ENCODE peak calls at places on chromosomes 7 and 10, in five cellular contexts. N, X, I, T and P are unnamed samples.

GRCh38 chr7:117004899-117005298 is 51.6 kb downstream of the ST7 start:
- DNase-seq in T (no peak), N (no peak), I (no peak), X (no peak), P (no peak)

GRCh38 chr10:92757066-92757716 is 67.4 kb downstream of the HHEX start:
- DNase-seq in T (peak; percentile 70), I (peak; percentile 50), X (peak; percentile 81), N (peak; percentile 93), P (peak; percentile 96)

GRCh38 chr7:7607010-7607409 is 33.5 kb upstream of the UMAD1 start:
- DNase-seq in X (no peak), T (no peak), N (no peak), I (no peak), P (no peak)

GRCh38 chr7:149780056-149780455 is 6.7 kb upstream of the ZNF467 start:
- DNase-seq in T (no peak), I (no peak), N (no peak), X (no peak), P (no peak)

GRCh38 chr10:27742926-27743735 is 2.5 kb downstream of the MKX start:
- DNase-seq in I (no peak), T (peak; percentile 34), N (peak; percentile 87), X (peak; percentile 86), P (no peak)

GRCh38 chr10:117960345-117960744 is 86.4 kb downstream of the RAB11FIP2 start:
- DNase-seq in I (no peak), T (no peak), X (no peak), N (no peak), P (no peak)

GRCh38 chr10:57723305-57723704 is 544.4 kb downstream of the IPMK start:
- DNase-seq in T (no peak), I (no peak), X (no peak), N (no peak), P (no peak)

GRCh38 chr7:131521651-131522163 is 34.7 kb downstream of the PODXL start:
- DNase-seq in X (peak; percentile 77), I (no peak), N (peak; percentile 51), T (peak; percentile 86), P (no peak)

GRCh38 chr7:113922049-113922448 is 3.2 kb upstream of the PPP1R3A start:
- DNase-seq in N (no peak), I (no peak), X (no peak), T (no peak), P (no peak)

GRCh38 chr10:89090760-89091455 is 100.3 kb downstream of the FAS start:
- DNase-seq in X (no peak), T (no peak), N (no peak), I (no peak), P (no peak)

GRCh38 chr7:37028909-37029440 is 304.7 kb upstream of the AOAH start:
- DNase-seq in I (no peak), T (no peak), X (no peak), N (no peak), P (no peak)

GRCh38 chr7:123966936-123967335 is 41.9 kb downstream of the SPAM1 start:
- DNase-seq in N (no peak), I (no peak), T (no peak), X (no peak), P (no peak)

GRCh38 chr7:24469118-24469517 is 104.1 kb upstream of the PALS2 start:
- DNase-seq in T (no peak), X (no peak), N (no peak), I (no peak), P (no peak)

GRCh38 chr10:99451499-99451788 is 21.0 kb upstream of the GOT1 start:
- DNase-seq in I (no peak), N (no peak), X (no peak), T (no peak), P (no peak)
- H3K4me3 ChIP-seq in I (no peak overlapping the region), N (no peak overlapping the region), X (no peak overlapping the region), T (no peak overlapping the region), P (no peak overlapping the region)

DNA sequence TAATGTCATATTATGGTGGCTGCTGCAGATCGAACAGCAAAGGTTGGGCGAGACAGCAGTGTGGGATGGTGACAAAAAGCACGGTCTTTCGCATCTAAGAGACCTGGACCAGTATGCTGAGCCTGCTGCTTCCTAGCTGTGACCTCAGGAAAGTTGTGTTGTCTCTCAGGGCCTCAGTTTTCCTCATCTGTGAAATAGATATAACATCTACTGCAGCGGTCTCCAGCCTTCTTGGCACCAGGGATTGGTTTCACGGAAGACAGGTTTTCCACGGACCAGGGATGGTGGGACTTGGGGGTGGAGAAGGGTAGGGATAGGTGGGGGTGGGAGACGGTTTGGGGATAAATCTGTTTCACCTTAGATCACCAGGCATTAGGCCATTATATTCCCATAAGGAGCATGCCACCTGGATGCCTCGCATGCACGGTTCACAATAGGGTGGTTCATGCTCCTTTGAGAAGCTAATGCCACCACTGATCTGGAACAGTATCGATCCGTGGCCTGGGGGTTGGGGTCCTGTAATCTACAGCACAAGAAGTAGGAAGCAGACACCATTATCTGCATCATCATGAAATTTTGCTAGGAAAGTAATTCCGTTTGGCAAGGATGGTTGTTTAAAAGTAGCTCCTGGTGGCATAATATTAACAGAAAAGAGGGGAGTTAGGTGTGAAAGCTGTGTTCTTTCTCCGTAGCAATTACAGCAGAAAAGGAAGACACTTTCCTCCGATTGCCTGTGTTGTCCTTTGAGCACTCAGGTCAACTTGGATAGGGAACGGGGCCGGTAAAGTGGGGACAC is 10.8 kb downstream of the KLF6 start:
- DNase-seq in N (no peak), X (peak; percentile 58), I (no peak), T (no peak), P (no peak)
- H3K4me3 ChIP-seq in N (no peak overlapping the region), X (no peak overlapping the region), I (no peak overlapping the region), T (no peak overlapping the region), P (no peak overlapping the region)

DNA sequence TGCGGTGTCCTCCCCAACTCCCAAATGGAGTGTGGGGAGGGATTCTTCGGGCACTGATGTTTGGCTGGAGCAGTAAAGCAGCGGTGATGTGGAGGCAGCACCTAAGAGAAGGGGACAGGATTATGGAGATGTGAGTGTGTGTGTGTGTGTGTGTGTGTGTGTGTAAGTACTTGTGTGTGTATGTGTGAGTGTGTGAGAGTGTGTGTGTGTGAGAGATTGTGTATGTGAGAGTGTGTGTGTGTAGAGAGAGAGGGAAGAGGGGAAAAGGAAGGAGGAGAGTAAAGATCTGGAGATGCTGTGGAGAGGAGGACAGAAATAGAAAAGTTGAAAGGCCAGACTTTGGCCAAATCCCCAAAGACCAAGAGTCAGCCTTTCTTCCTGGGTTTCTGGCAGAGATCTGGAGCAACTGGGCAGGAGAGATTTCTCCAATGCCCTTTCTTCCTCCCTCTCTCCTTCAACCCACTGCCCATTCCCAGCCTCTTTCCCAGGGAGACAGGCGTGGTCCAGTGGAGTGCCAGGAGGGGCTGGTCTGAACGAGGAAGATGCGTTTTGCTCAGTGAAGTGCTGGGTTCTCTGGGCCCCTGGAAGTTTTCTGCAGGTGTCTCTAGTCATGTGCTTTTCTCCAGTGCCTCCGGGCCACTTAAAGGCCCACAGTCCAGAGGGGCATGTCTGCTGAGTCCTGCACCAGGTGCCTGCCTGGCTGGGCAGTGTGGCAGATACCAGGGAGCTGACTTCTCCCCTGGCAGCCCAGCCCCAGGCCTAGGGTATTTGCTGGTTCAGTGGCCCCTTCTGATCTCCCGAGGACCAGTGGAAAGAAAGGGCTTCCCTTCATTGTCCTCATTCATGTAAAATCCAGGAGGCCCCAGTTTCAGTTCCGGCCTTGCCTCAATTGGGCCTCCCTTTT is 60.5 kb downstream of the HK1 start:
- DNase-seq in T (no peak), N (no peak), I (no peak), X (peak; percentile 39), P (no peak)
- H3K4me3 ChIP-seq in T (no peak overlapping the region), N (no peak overlapping the region), I (no peak overlapping the region), X (no peak overlapping the region), P (no peak overlapping the region)

GRCh38 chr7:129874722-129875121 is 78.0 kb downstream of the UBE2H start:
- DNase-seq in I (no peak), T (no peak), X (no peak), N (no peak), P (no peak)

GRCh38 chr7:129875745-129876411 is 76.9 kb downstream of the UBE2H start:
- DNase-seq in N (no peak), X (no peak), I (no peak), T (no peak), P (no peak)

GRCh38 chr7:129872054-129872453 is 80.7 kb downstream of the UBE2H start:
- DNase-seq in T (no peak), I (no peak), X (no peak), N (no peak), P (no peak)

GRCh38 chr7:129875160-129875559 is 77.6 kb downstream of the UBE2H start:
- DNase-seq in X (no peak), T (no peak), I (no peak), N (no peak), P (no peak)

GRCh38 chr7:129877146-129877792 is 75.5 kb downstream of the UBE2H start:
- DNase-seq in T (no peak), I (no peak), X (no peak), N (no peak), P (no peak)
- H3K4me3 ChIP-seq in T (no peak overlapping the region), I (no peak overlapping the region), X (no peak overlapping the region), N (no peak overlapping the region), P (no peak overlapping the region)

GRCh38 chr7:74606101-74606908 is 51.2 kb upstream of the GTF2I start:
- DNase-seq in X (peak; percentile 75), T (peak; percentile 57), N (peak; percentile 87), I (no peak), P (no peak)
- H3K4me3 ChIP-seq in X (no peak overlapping the region), T (peak overlapping the region; percentile 45), N (peak overlapping the region; percentile 2), I (peak overlapping the region; percentile 41), P (peak overlapping the region; percentile 57)

DNA sequence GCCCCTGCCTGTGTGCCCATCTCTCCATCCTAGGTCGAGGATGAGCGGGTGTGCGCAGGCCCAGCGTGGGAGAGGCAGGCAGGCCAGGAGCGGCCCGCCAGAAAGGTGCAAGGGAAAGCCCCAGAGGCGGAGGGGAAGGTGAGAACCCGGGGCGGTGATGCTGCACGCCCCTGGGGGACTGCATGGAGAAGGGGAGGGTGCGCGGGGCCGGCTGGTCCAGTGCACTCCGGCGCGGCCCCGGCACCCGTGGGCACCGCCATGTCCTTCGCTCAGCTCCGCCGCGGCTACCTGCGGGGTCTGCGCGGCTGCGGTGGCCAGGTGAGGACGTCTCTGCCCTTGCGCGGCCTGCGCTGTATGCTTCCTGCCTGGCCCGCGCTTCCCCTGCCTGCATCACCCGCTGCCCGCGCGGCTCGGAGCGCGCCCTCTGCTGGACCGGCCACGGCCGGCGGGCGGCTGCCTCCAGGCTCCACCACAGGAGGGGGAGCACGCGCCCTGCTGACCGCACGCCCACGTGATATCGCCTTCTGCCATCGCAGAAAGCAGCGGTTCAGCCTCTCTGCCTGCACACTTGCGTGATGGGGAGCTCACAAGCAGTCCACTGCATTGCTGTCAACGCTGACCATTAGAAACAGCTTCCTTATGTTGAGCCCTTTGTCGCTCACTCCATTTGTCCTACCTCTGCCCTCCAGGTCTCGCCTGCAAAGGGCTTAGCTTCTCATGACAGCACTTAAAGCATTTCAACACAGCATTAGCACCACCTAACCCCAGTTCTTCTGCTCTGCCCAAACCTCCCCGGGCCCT is 73.9 kb downstream of the CXCL12 start:
- DNase-seq in N (peak; percentile 95), I (peak; percentile 45), T (peak; percentile 85), X (peak; percentile 97), P (peak; percentile 95)
- H3K4me3 ChIP-seq in N (no peak overlapping the region), I (peak overlapping the region; percentile 32), T (peak overlapping the region; percentile 30), X (no peak overlapping the region), P (peak overlapping the region; percentile 47)